ENCODE peak calls at places on chromosome 14, in four cellular contexts. Y is left colon, L is ELR, W is EL. B is an unnamed sample.
A peak's percentile ranks its signal among the peaks of the same experiment; 100 is the strongest.

GRCh38 chr14:77457115-77457521 is 283 bp downstream of the VIPAS39 start:
- DNase-seq in Y (no peak), L (peak; percentile 65), W (no peak), B (no peak)

GRCh38 chr14:42421377-42422078 is 814.9 kb downstream of the LRFN5 start:
- DNase-seq in Y (no peak), W (no peak), L (peak; percentile 23), B (no peak)

GRCh38 chr14:71856199-71856919 is 75.9 kb upstream of the RGS6 start:
- DNase-seq in L (no peak), W (no peak), Y (no peak), B (peak; percentile 32)

GRCh38 chr14:64293976-64294671 is at the start of gene ESR2:
- DNase-seq in W (no peak), L (peak; percentile 32), Y (peak; percentile 51), B (no peak)

GRCh38 chr14:70780396-70781075 is 28.8 kb downstream of the MAP3K9 start:
- DNase-seq in W (no peak), L (no peak), Y (peak; percentile 42), B (no peak)

GRCh38 chr14:68692916-68693771 is 99.7 kb downstream of the ZFP36L1 start:
- DNase-seq in Y (no peak), W (peak; percentile 66), L (peak; percentile 52), B (peak; percentile 31)

GRCh38 chr14:50379563-50379962 is 17.1 kb downstream of the CDKL1 start:
- DNase-seq in Y (no peak), L (no peak), W (no peak), B (no peak)

GRCh38 chr14:37598085-37598972 is 2.9 kb downstream of the TTC6 start:
- DNase-seq in L (no peak), W (no peak), Y (peak; percentile 75), B (no peak)

GRCh38 chr14:64889352-64889751 is 9.6 kb upstream of the SPTB start:
- DNase-seq in W (no peak), Y (no peak), L (peak; percentile 33), B (no peak)

GRCh38 chr14:72528059-72528950 is 365.6 kb downstream of the DPF3 start:
- DNase-seq in L (peak; percentile 73), W (peak; percentile 52), Y (no peak), B (no peak)

GRCh38 chr14:48575772-48576171 is 900.4 kb upstream of the MDGA2 start:
- DNase-seq in L (no peak), Y (no peak), W (no peak), B (no peak)